ENCODE peak calls at places on chromosome 2, in nine cellular contexts. S is A549, G is GM23338, Q is epithelial cell of esophagus, C is neural progenitor cell, H is AG10803, E is colonic mucosa, P is AG09309, N is suprapubic skin. V is an unnamed sample.

GRCh38 chr2:175612280-175612679 is 389.8 kb downstream of the LNPK start:
- DNase-seq in S (no peak), G (no peak), Q (no peak), C (no peak), H (peak; percentile 15), E (no peak), P (no peak), N (no peak), V (no peak)

GRCh38 chr2:140234176-140234575 is 1454.0 kb upstream of the NXPH2 start:
- DNase-seq in S (no peak), G (no peak), Q (no peak), C (no peak), H (no peak), E (no peak), P (no peak), N (no peak), V (no peak)

GRCh38 chr2:138421315-138421970 is 80.1 kb upstream of the SPOPL start:
- DNase-seq in S (peak; percentile 43), G (no peak), Q (peak; percentile 88), C (no peak), H (peak; percentile 42), E (no peak), P (no peak), N (no peak), V (peak; percentile 30)

GRCh38 chr2:42359894-42360483 is 1.0 kb downstream of the COX7A2L start:
- DNase-seq in S (no peak), G (no peak), Q (peak; percentile 43), C (no peak), H (peak; percentile 74), E (no peak), P (no peak), N (no peak), V (peak; percentile 46)

GRCh38 chr2:37686792-37687595 is 15.6 kb upstream of the CDC42EP3 start:
- DNase-seq in S (no peak), G (no peak), Q (no peak), C (no peak), H (no peak), E (no peak), P (no peak), N (no peak), V (no peak)

GRCh38 chr2:102848366-102848839 is 86.6 kb downstream of the TMEM182 start:
- DNase-seq in S (peak; percentile 76), G (peak; percentile 92), Q (peak; percentile 50), C (peak; percentile 95), H (no peak), E (peak; percentile 73), P (no peak), N (no peak), V (peak; percentile 93)

GRCh38 chr2:220660277-220661155 is 911.6 kb downstream of the EPHA4 start:
- DNase-seq in S (no peak), G (peak; percentile 7), Q (peak; percentile 94), C (no peak), H (no peak), E (peak; percentile 21), P (no peak), N (no peak), V (peak; percentile 38)

GRCh38 chr2:24083567-24084385 is 858 bp downstream of the TP53I3 start:
- DNase-seq in S (peak; percentile 98), G (peak; percentile 93), Q (peak; percentile 83), C (peak; percentile 91), H (peak; percentile 79), E (peak; percentile 94), P (peak; percentile 44), N (peak; percentile 91), V (peak; percentile 93)

DNA sequence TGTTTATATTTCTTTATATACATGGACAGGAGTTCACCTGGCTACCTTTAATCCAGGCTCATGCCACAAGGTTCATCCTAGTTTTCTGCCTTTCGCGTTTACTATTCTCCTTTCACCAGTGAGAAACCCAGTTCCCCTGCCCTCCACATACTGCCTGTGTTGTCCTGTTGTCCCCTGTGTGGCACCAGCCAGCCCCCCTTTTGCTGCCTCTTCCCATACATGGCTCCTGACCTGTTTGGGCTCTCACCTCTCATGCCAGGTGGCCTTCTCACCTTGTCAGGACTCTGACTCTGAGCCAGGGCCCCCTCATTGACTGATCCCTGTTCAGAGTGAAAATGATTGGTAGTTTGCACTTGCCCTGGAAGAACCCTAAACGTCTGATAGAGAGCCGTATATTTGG is 13.6 kb downstream of the ASB1 start:
- DNase-seq in S (no peak), G (no peak), Q (no peak), C (no peak), H (no peak), E (no peak), P (no peak), N (no peak), V (no peak)
- H3K4me3 ChIP-seq in S (peak overlapping the region; percentile 12), G (no peak overlapping the region), Q (no peak overlapping the region), C (no peak overlapping the region), H (no peak overlapping the region), E (no peak overlapping the region), P (no peak overlapping the region), N (no peak overlapping the region), V (no peak overlapping the region)

GRCh38 chr2:217913415-217913814 is 89.4 kb downstream of the TNS1 start:
- DNase-seq in S (no peak), G (no peak), Q (no peak), C (no peak), H (no peak), E (no peak), P (no peak), N (no peak), V (no peak)

GRCh38 chr2:217914078-217914477 is 88.7 kb downstream of the TNS1 start:
- DNase-seq in S (no peak), G (no peak), Q (no peak), C (no peak), H (no peak), E (no peak), P (no peak), N (no peak), V (no peak)

GRCh38 chr2:217911283-217911965 is 91.4 kb downstream of the TNS1 start:
- DNase-seq in S (no peak), G (no peak), Q (no peak), C (no peak), H (peak; percentile 79), E (no peak), P (no peak), N (no peak), V (no peak)

GRCh38 chr2:217910875-217911212 is 92.0 kb downstream of the TNS1 start:
- DNase-seq in S (no peak), G (no peak), Q (no peak), C (no peak), H (no peak), E (no peak), P (no peak), N (no peak), V (no peak)

DNA sequence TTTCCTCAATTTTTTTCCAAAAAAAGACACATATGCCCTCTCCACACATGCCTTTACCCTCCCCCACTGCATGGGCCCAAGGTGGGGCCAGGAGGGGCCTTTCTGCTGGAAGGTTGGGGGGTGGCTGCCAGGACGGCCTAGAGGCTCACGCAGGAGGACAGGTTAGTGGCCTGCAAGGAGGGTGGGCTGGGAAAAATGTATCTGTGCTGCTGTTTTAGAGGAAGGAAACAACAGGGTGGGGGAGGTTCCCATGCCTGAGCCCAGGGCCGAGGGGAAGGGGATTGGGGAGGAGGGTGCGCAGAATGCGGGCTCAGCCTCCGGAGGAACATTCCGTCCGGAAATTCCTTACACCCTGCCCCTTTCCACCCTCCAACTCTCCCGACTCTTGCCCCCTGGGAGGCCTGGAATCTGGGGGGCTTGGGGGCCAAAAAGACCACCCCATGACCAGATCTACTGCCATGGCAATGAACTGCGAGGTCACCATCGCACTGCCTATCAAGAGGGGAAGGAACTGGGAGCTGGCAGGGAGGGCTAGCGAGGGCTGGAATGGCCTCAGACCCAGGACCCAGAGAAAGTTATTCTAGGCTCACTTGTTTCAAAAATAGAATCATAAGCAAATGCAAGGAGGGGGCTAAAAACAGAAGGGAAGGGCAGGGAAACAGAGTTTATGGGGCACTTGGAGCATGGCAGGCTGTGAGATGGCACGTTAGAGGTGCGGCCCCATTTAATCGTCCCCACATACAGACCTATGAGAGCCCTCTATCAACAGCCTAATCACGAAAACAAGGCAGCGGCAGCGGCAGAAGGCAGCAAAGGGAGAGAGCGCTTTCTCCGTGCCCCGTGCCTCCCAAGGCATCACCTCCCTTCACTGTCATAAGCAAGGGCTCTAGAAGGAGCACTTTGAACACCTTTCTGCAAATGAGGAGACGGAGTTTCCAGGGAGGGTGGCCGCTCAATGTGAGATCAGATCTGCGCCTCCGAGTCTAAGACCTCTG is 90.5 kb downstream of the TNS1 start:
- DNase-seq in S (no peak), G (peak; percentile 60), Q (no peak), C (no peak), H (no peak), E (no peak), P (no peak), N (no peak), V (no peak)
- H3K4me3 ChIP-seq in S (no peak overlapping the region), G (peak overlapping the region; percentile 45), Q (no peak overlapping the region), C (no peak overlapping the region), H (no peak overlapping the region), E (no peak overlapping the region), P (no peak overlapping the region), N (no peak overlapping the region), V (no peak overlapping the region)

DNA sequence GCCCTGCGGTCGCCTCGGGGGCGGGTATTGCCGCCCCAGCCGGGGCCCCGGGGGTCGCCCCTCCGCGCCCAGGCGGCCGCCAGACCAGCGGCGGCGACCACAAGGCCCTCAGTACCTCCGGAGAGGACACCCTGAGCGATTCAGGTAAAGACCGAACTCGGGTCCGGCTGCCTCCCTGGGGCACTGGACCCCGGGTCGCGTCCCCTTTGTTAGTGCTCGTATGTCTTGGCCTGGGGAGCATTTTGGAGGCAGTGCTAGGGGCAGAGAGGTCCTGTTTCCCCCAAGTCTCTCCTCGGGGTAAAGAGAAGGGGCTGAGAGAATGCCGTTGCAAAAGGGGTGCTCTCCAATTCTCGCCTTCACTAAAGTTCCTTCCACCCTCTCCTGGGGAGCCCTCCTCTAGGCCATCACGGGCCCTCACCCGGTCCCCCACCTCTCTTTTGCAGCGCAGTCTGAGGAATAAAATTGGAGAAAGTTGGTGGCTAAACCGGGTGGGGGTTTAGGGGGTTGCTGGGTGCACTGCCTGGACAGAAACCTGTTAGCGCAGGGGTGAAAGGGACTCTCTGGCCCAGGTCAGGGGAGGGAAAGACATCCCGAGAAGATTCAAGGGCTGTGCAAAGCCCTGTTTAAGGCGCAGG is 2.5 kb downstream of the MYCN start:
- DNase-seq in S (no peak), G (no peak), Q (no peak), C (peak; percentile 45), H (no peak), E (no peak), P (no peak), N (peak; percentile 49), V (no peak)
- H3K4me3 ChIP-seq in S (peak overlapping the region; percentile 37), G (peak overlapping the region; percentile 100), Q (no peak overlapping the region), C (peak overlapping the region; percentile 78), H (no peak overlapping the region), E (no peak overlapping the region), P (no peak overlapping the region), N (peak overlapping the region; percentile 56), V (peak overlapping the region; percentile 46)

DNA sequence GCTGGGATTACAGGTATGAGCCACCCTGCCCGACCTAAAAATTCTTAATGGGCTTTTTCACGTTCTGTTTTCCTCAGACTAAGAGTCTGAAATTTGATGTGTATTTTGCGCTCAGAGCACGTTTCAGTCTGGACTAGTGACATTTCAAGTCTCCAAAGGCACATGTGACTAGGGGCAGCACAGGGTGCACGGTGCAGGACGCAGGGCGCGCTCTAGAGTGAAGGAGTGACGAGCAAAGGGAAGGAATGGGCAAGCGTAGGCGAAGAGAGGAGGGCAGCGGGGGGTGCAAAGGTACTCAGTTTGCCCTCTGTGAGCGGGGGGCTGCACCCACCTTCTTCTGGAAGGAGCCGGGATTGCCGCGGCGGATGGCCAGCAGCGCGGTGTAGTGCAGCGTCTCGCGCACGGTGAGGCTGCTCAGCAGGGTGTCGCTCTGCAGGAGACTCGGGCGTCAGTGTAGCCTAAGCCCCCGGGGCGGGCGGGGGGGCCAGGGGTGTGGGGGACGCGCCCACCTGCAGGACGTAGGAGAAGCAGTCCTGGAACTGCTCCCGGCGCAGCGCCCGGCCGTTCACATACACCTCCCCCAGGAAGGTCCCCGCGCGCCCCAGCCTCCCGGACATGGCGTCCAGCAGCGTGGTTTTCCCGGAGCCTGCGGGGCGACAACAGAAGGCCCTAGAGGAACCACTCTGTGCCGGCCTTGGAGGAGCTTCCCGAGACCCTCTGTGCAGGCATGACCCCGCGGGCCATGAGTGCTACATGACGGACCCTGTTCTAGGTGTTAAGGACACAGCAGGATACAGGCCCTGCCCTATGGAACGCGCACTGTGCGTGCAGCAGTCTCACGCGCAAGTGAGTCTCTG is 7.0 kb downstream of the ABCG5 start:
- DNase-seq in S (no peak), G (peak; percentile 55), Q (peak; percentile 1), C (no peak), H (no peak), E (no peak), P (no peak), N (no peak), V (no peak)
- H3K4me3 ChIP-seq in S (peak overlapping the region; percentile 37), G (peak overlapping the region; percentile 74), Q (peak overlapping the region; percentile 1), C (no peak overlapping the region), H (no peak overlapping the region), E (peak overlapping the region; percentile 35), P (no peak overlapping the region), N (peak overlapping the region; percentile 40), V (no peak overlapping the region)

V was measured in hepatocyte.